ENCODE peak calls at places on chromosomes 3 and 15, in ten cellular contexts. V, D, H, M, Q, B, G, N, K and W are unnamed samples.
A peak's percentile ranks its signal among the peaks of the same experiment; 100 is the strongest.

GRCh38 chr3:135860761-135861160 is 104.8 kb upstream of the PPP2R3A start:
- DNase-seq in D (no peak), Q (no peak), B (no peak), N (no peak), K (no peak), H (no peak), V (no peak), M (no peak), G (no peak), W (no peak)

GRCh38 chr3:131812433-131812832 is 222.4 kb downstream of the CPNE4 start:
- DNase-seq in N (no peak), K (no peak), Q (no peak), B (no peak), V (no peak), G (no peak), H (no peak), M (no peak), D (no peak), W (no peak)

GRCh38 chr3:26084629-26085028 is 294.7 kb downstream of the OXSM start:
- DNase-seq in K (no peak), V (no peak), Q (no peak), G (no peak), H (no peak), M (no peak), D (no peak), B (no peak), N (no peak), W (no peak)

GRCh38 chr3:78919021-78919755 is 848.6 kb downstream of the ROBO1 start:
- DNase-seq in Q (no peak), N (peak; percentile 91), D (no peak), H (peak; percentile 85), M (no peak), B (no peak), V (peak; percentile 84), G (no peak), K (no peak), W (peak; percentile 33)

GRCh38 chr15:27119695-27120266 is 148.8 kb downstream of the GABRG3 start:
- DNase-seq in N (no peak), V (no peak), H (no peak), M (no peak), D (no peak), B (no peak), Q (no peak), G (no peak), K (no peak), W (no peak)

GRCh38 chr3:175246234-175246633 is 387.1 kb downstream of the NAALADL2 start:
- DNase-seq in V (no peak), Q (no peak), K (no peak), H (no peak), D (no peak), M (no peak), N (no peak), B (no peak), G (no peak), W (no peak)

GRCh38 chr3:130760922-130761321 is 14.3 kb upstream of the PIK3R4 start:
- DNase-seq in G (no peak), M (no peak), Q (no peak), D (no peak), V (no peak), N (peak; percentile 38), B (no peak), K (no peak), H (no peak), W (peak; percentile 73)

GRCh38 chr3:149384911-149385321 is 7.5 kb upstream of the TM4SF1 start:
- DNase-seq in N (peak; percentile 98), Q (no peak), D (no peak), M (no peak), K (no peak), B (no peak), H (no peak), V (no peak), G (no peak), W (no peak)

GRCh38 chr15:55282284-55282833 is 7.3 kb downstream of the RAB27A start:
- DNase-seq in V (peak; percentile 53), G (no peak), B (no peak), K (no peak), H (peak; percentile 9), D (no peak), M (no peak), Q (peak; percentile 11), N (peak; percentile 80), W (no peak)

GRCh38 chr3:89353465-89353864 is 246.0 kb downstream of the EPHA3 start:
- DNase-seq in M (no peak), H (no peak), D (no peak), V (no peak), Q (no peak), B (no peak), K (no peak), N (peak; percentile 14), G (no peak), W (no peak)

GRCh38 chr15:90588427-90588826 is 58.7 kb downstream of the CRTC3 start:
- DNase-seq in V (no peak), Q (no peak), G (no peak), H (no peak), K (no peak), M (no peak), D (no peak), N (peak; percentile 59), B (no peak), W (no peak)

GRCh38 chr3:159604151-159604581 is 384.5 kb upstream of the IL12A start:
- DNase-seq in Q (no peak), H (no peak), M (no peak), K (no peak), D (no peak), G (no peak), V (peak; percentile 20), B (no peak), N (peak; percentile 65), W (no peak)

GRCh38 chr3:32177702-32178198 is 60.7 kb upstream of the CMTM8 start:
- DNase-seq in G (no peak), N (peak; percentile 92), M (no peak), Q (peak; percentile 10), D (no peak), K (no peak), V (peak; percentile 81), B (peak; percentile 32), H (peak; percentile 27), W (peak; percentile 60)

GRCh38 chr3:51514210-51514609 is 14.4 kb upstream of the DCAF1 start:
- DNase-seq in K (no peak), N (no peak), M (no peak), V (no peak), Q (no peak), B (no peak), D (no peak), H (no peak), G (no peak), W (no peak)

GRCh38 chr15:81339321-81339720 is 15.4 kb upstream of the STARD5 start:
- DNase-seq in M (no peak), B (no peak), Q (no peak), D (no peak), H (no peak), V (no peak), N (no peak), K (no peak), G (no peak), W (no peak)

GRCh38 chr3:165669502-165669901 is 167.7 kb downstream of the BCHE start:
- DNase-seq in K (no peak), Q (no peak), D (no peak), B (no peak), N (peak; percentile 14), G (no peak), M (no peak), H (no peak), V (no peak), W (no peak)

GRCh38 chr15:74394090-74394846 is 26.8 kb upstream of the CYP11A1 start:
- DNase-seq in H (no peak), B (no peak), Q (no peak), K (no peak), V (no peak), N (no peak), D (no peak), G (no peak), M (no peak), W (no peak)

GRCh38 chr3:16322189-16322588 is 57.2 kb downstream of the OXNAD1 start:
- DNase-seq in N (no peak), G (no peak), D (no peak), B (no peak), H (no peak), K (no peak), Q (no peak), V (no peak), M (no peak), W (no peak)

GRCh38 chr3:18351823-18352744 is 73.1 kb downstream of the SATB1 start:
- DNase-seq in M (no peak), H (no peak), K (no peak), B (peak; percentile 23), N (no peak), G (no peak), Q (no peak), V (no peak), D (no peak), W (no peak)

GRCh38 chr3:138914870-138915502 is 32.0 kb downstream of the FOXL2 start:
- DNase-seq in H (peak; percentile 46), V (peak; percentile 24), K (no peak), M (no peak), D (no peak), N (peak; percentile 71), G (no peak), B (no peak), Q (no peak), W (no peak)

GRCh38 chr3:7144696-7145308 is 283.9 kb downstream of the GRM7 start:
- DNase-seq in M (no peak), D (no peak), Q (no peak), H (no peak), N (peak; percentile 3), B (no peak), V (peak; percentile 45), K (no peak), G (no peak), W (no peak)

GRCh38 chr15:41971893-41972340 is 440 bp downstream of the EHD4 start:
- DNase-seq in V (peak; percentile 19), G (no peak), M (no peak), H (no peak), Q (peak; percentile 50), B (no peak), N (no peak), K (peak; percentile 61), D (no peak), W (no peak)

GRCh38 chr3:122728186-122728585 is 47.5 kb downstream of the PARP14 start:
- DNase-seq in B (no peak), N (no peak), H (no peak), K (no peak), G (no peak), D (no peak), V (no peak), Q (no peak), M (no peak), W (no peak)

GRCh38 chr15:101613130-101614000 is 38.8 kb downstream of the TM2D3 start:
- DNase-seq in M (no peak), H (no peak), B (no peak), D (no peak), V (no peak), Q (no peak), N (peak; percentile 35), K (peak; percentile 68), G (peak; percentile 96), W (no peak)

GRCh38 chr15:83571820-83572707 is 81.9 kb upstream of the ADAMTSL3 start:
- DNase-seq in Q (no peak), B (no peak), K (no peak), D (no peak), V (peak; percentile 26), G (no peak), H (no peak), M (no peak), N (peak; percentile 40), W (no peak)